ENCODE peak calls at places on chromosomes 7 and 10, in six cellular contexts. One of them, this sample, is unnamed.
A peak's percentile ranks its signal among the peaks of the same experiment; 100 is the strongest.

GRCh38 chr10:137031-137430 is 1.8 kb downstream of the ZMYND11 start:
- DNase-seq in cardiac fibroblast: no peak
- DNase-seq in activated naive CD8-positive, alpha-beta T cell treated with anti-CD3 and anti-CD28 coated beads for 36 hours: peak; percentile 52
- DNase-seq in stimulated activated CD4-positive, alpha-beta T cell treated with anti-CD3 and anti-CD28 coated beads, Interleukin-4, amount 100 ng/mL, for 4 hours: peak; percentile 44
- DNase-seq in suprapubic skin: no peak
- DNase-seq in Calu3: peak; percentile 46
- DNase-seq in this sample: peak; percentile 61

GRCh38 chr10:44989621-44990301 is 11.0 kb upstream of the ZNF22 start:
- DNase-seq in cardiac fibroblast: no peak
- DNase-seq in activated naive CD8-positive, alpha-beta T cell treated with anti-CD3 and anti-CD28 coated beads for 36 hours: no peak
- DNase-seq in stimulated activated CD4-positive, alpha-beta T cell treated with anti-CD3 and anti-CD28 coated beads, Interleukin-4, amount 100 ng/mL, for 4 hours: no peak
- DNase-seq in suprapubic skin: peak; percentile 31
- DNase-seq in Calu3: no peak
- DNase-seq in this sample: no peak

GRCh38 chr7:542935-543789 is 23.5 kb upstream of the PDGFA start:
- DNase-seq in cardiac fibroblast: peak; percentile 92
- DNase-seq in activated naive CD8-positive, alpha-beta T cell treated with anti-CD3 and anti-CD28 coated beads for 36 hours: no peak
- DNase-seq in stimulated activated CD4-positive, alpha-beta T cell treated with anti-CD3 and anti-CD28 coated beads, Interleukin-4, amount 100 ng/mL, for 4 hours: no peak
- DNase-seq in suprapubic skin: no peak
- DNase-seq in Calu3: peak; percentile 77
- DNase-seq in this sample: no peak

GRCh38 chr10:21290499-21291160 is 234.9 kb downstream of the SKIDA1 start:
- DNase-seq in cardiac fibroblast: no peak
- DNase-seq in activated naive CD8-positive, alpha-beta T cell treated with anti-CD3 and anti-CD28 coated beads for 36 hours: no peak
- DNase-seq in stimulated activated CD4-positive, alpha-beta T cell treated with anti-CD3 and anti-CD28 coated beads, Interleukin-4, amount 100 ng/mL, for 4 hours: no peak
- DNase-seq in suprapubic skin: no peak
- DNase-seq in Calu3: no peak
- DNase-seq in this sample: no peak

GRCh38 chr10:78605800-78606350 is 462.9 kb upstream of the ZMIZ1 start:
- DNase-seq in cardiac fibroblast: peak; percentile 11
- DNase-seq in activated naive CD8-positive, alpha-beta T cell treated with anti-CD3 and anti-CD28 coated beads for 36 hours: no peak
- DNase-seq in stimulated activated CD4-positive, alpha-beta T cell treated with anti-CD3 and anti-CD28 coated beads, Interleukin-4, amount 100 ng/mL, for 4 hours: no peak
- DNase-seq in suprapubic skin: no peak
- DNase-seq in Calu3: peak; percentile 24
- DNase-seq in this sample: no peak

GRCh38 chr10:131158695-131159094 is 152.8 kb downstream of the TCERG1L start:
- DNase-seq in cardiac fibroblast: no peak
- DNase-seq in activated naive CD8-positive, alpha-beta T cell treated with anti-CD3 and anti-CD28 coated beads for 36 hours: no peak
- DNase-seq in stimulated activated CD4-positive, alpha-beta T cell treated with anti-CD3 and anti-CD28 coated beads, Interleukin-4, amount 100 ng/mL, for 4 hours: no peak
- DNase-seq in suprapubic skin: no peak
- DNase-seq in Calu3: no peak
- DNase-seq in this sample: no peak

GRCh38 chr7:147052818-147053217 is 936.2 kb downstream of the CNTNAP2 start:
- DNase-seq in cardiac fibroblast: no peak
- DNase-seq in activated naive CD8-positive, alpha-beta T cell treated with anti-CD3 and anti-CD28 coated beads for 36 hours: no peak
- DNase-seq in stimulated activated CD4-positive, alpha-beta T cell treated with anti-CD3 and anti-CD28 coated beads, Interleukin-4, amount 100 ng/mL, for 4 hours: no peak
- DNase-seq in suprapubic skin: no peak
- DNase-seq in Calu3: no peak
- DNase-seq in this sample: no peak

GRCh38 chr7:111813306-111813705 is 251.0 kb upstream of the IMMP2L start:
- DNase-seq in cardiac fibroblast: no peak
- DNase-seq in activated naive CD8-positive, alpha-beta T cell treated with anti-CD3 and anti-CD28 coated beads for 36 hours: no peak
- DNase-seq in stimulated activated CD4-positive, alpha-beta T cell treated with anti-CD3 and anti-CD28 coated beads, Interleukin-4, amount 100 ng/mL, for 4 hours: no peak
- DNase-seq in suprapubic skin: no peak
- DNase-seq in Calu3: no peak
- DNase-seq in this sample: no peak

GRCh38 chr7:12879139-12879538 is 191.7 kb downstream of the ARL4A start:
- DNase-seq in cardiac fibroblast: no peak
- DNase-seq in activated naive CD8-positive, alpha-beta T cell treated with anti-CD3 and anti-CD28 coated beads for 36 hours: no peak
- DNase-seq in stimulated activated CD4-positive, alpha-beta T cell treated with anti-CD3 and anti-CD28 coated beads, Interleukin-4, amount 100 ng/mL, for 4 hours: no peak
- DNase-seq in suprapubic skin: no peak
- DNase-seq in Calu3: no peak
- DNase-seq in this sample: no peak

GRCh38 chr10:36254191-36254590 is 612.1 kb upstream of the FZD8 start:
- DNase-seq in cardiac fibroblast: peak; percentile 76
- DNase-seq in activated naive CD8-positive, alpha-beta T cell treated with anti-CD3 and anti-CD28 coated beads for 36 hours: no peak
- DNase-seq in stimulated activated CD4-positive, alpha-beta T cell treated with anti-CD3 and anti-CD28 coated beads, Interleukin-4, amount 100 ng/mL, for 4 hours: no peak
- DNase-seq in suprapubic skin: no peak
- DNase-seq in Calu3: no peak
- DNase-seq in this sample: no peak

GRCh38 chr7:28114056-28114455 is 66.5 kb downstream of the JAZF1 start:
- DNase-seq in cardiac fibroblast: no peak
- DNase-seq in activated naive CD8-positive, alpha-beta T cell treated with anti-CD3 and anti-CD28 coated beads for 36 hours: no peak
- DNase-seq in stimulated activated CD4-positive, alpha-beta T cell treated with anti-CD3 and anti-CD28 coated beads, Interleukin-4, amount 100 ng/mL, for 4 hours: no peak
- DNase-seq in suprapubic skin: no peak
- DNase-seq in Calu3: no peak
- DNase-seq in this sample: no peak

GRCh38 chr10:22158426-22158825 is 59.4 kb downstream of the EBLN1 start:
- DNase-seq in cardiac fibroblast: peak; percentile 48
- DNase-seq in activated naive CD8-positive, alpha-beta T cell treated with anti-CD3 and anti-CD28 coated beads for 36 hours: no peak
- DNase-seq in stimulated activated CD4-positive, alpha-beta T cell treated with anti-CD3 and anti-CD28 coated beads, Interleukin-4, amount 100 ng/mL, for 4 hours: no peak
- DNase-seq in suprapubic skin: no peak
- DNase-seq in Calu3: no peak
- DNase-seq in this sample: no peak

GRCh38 chr7:100642534-100642907 is 1.2 kb upstream of the TFR2 start:
- DNase-seq in cardiac fibroblast: no peak
- DNase-seq in activated naive CD8-positive, alpha-beta T cell treated with anti-CD3 and anti-CD28 coated beads for 36 hours: peak; percentile 38
- DNase-seq in stimulated activated CD4-positive, alpha-beta T cell treated with anti-CD3 and anti-CD28 coated beads, Interleukin-4, amount 100 ng/mL, for 4 hours: no peak
- DNase-seq in suprapubic skin: no peak
- DNase-seq in Calu3: no peak
- DNase-seq in this sample: peak; percentile 33

GRCh38 chr10:49781247-49781646 is 19.1 kb upstream of the OGDHL start:
- DNase-seq in cardiac fibroblast: peak; percentile 11
- DNase-seq in activated naive CD8-positive, alpha-beta T cell treated with anti-CD3 and anti-CD28 coated beads for 36 hours: no peak
- DNase-seq in stimulated activated CD4-positive, alpha-beta T cell treated with anti-CD3 and anti-CD28 coated beads, Interleukin-4, amount 100 ng/mL, for 4 hours: no peak
- DNase-seq in suprapubic skin: no peak
- DNase-seq in Calu3: no peak
- DNase-seq in this sample: no peak

GRCh38 chr10:81472927-81473470 is 402.0 kb upstream of the NRG3 start:
- DNase-seq in cardiac fibroblast: no peak
- DNase-seq in activated naive CD8-positive, alpha-beta T cell treated with anti-CD3 and anti-CD28 coated beads for 36 hours: no peak
- DNase-seq in stimulated activated CD4-positive, alpha-beta T cell treated with anti-CD3 and anti-CD28 coated beads, Interleukin-4, amount 100 ng/mL, for 4 hours: no peak
- DNase-seq in suprapubic skin: no peak
- DNase-seq in Calu3: no peak
- DNase-seq in this sample: no peak

GRCh38 chr7:41425926-41426325 is 277.0 kb downstream of the INHBA start:
- DNase-seq in cardiac fibroblast: peak; percentile 33
- DNase-seq in activated naive CD8-positive, alpha-beta T cell treated with anti-CD3 and anti-CD28 coated beads for 36 hours: no peak
- DNase-seq in stimulated activated CD4-positive, alpha-beta T cell treated with anti-CD3 and anti-CD28 coated beads, Interleukin-4, amount 100 ng/mL, for 4 hours: no peak
- DNase-seq in suprapubic skin: no peak
- DNase-seq in Calu3: no peak
- DNase-seq in this sample: no peak

GRCh38 chr10:93670372-93670771 is 32.0 kb downstream of the FRA10AC1 start:
- DNase-seq in cardiac fibroblast: no peak
- DNase-seq in activated naive CD8-positive, alpha-beta T cell treated with anti-CD3 and anti-CD28 coated beads for 36 hours: no peak
- DNase-seq in stimulated activated CD4-positive, alpha-beta T cell treated with anti-CD3 and anti-CD28 coated beads, Interleukin-4, amount 100 ng/mL, for 4 hours: no peak
- DNase-seq in suprapubic skin: no peak
- DNase-seq in Calu3: no peak
- DNase-seq in this sample: no peak

GRCh38 chr7:46512901-46513431 is 591.9 kb upstream of the IGFBP3 start:
- DNase-seq in cardiac fibroblast: peak; percentile 59
- DNase-seq in activated naive CD8-positive, alpha-beta T cell treated with anti-CD3 and anti-CD28 coated beads for 36 hours: no peak
- DNase-seq in stimulated activated CD4-positive, alpha-beta T cell treated with anti-CD3 and anti-CD28 coated beads, Interleukin-4, amount 100 ng/mL, for 4 hours: no peak
- DNase-seq in suprapubic skin: no peak
- DNase-seq in Calu3: peak; percentile 45
- DNase-seq in this sample: no peak

GRCh38 chr7:114988755-114989154 is 66.9 kb downstream of the MDFIC start:
- DNase-seq in cardiac fibroblast: peak; percentile 69
- DNase-seq in activated naive CD8-positive, alpha-beta T cell treated with anti-CD3 and anti-CD28 coated beads for 36 hours: no peak
- DNase-seq in stimulated activated CD4-positive, alpha-beta T cell treated with anti-CD3 and anti-CD28 coated beads, Interleukin-4, amount 100 ng/mL, for 4 hours: no peak
- DNase-seq in suprapubic skin: no peak
- DNase-seq in Calu3: peak; percentile 37
- DNase-seq in this sample: no peak

GRCh38 chr10:15141136-15142067 is 27.1 kb downstream of the NMT2 start:
- DNase-seq in cardiac fibroblast: no peak
- DNase-seq in activated naive CD8-positive, alpha-beta T cell treated with anti-CD3 and anti-CD28 coated beads for 36 hours: peak; percentile 39
- DNase-seq in stimulated activated CD4-positive, alpha-beta T cell treated with anti-CD3 and anti-CD28 coated beads, Interleukin-4, amount 100 ng/mL, for 4 hours: no peak
- DNase-seq in suprapubic skin: no peak
- DNase-seq in Calu3: no peak
- DNase-seq in this sample: peak; percentile 56

GRCh38 chr10:52720018-52720417 is 52.6 kb downstream of the MBL2 start:
- DNase-seq in cardiac fibroblast: no peak
- DNase-seq in activated naive CD8-positive, alpha-beta T cell treated with anti-CD3 and anti-CD28 coated beads for 36 hours: no peak
- DNase-seq in stimulated activated CD4-positive, alpha-beta T cell treated with anti-CD3 and anti-CD28 coated beads, Interleukin-4, amount 100 ng/mL, for 4 hours: no peak
- DNase-seq in suprapubic skin: no peak
- DNase-seq in Calu3: no peak
- DNase-seq in this sample: no peak

GRCh38 chr10:113047605-113047962 is 97.5 kb downstream of the TCF7L2 start:
- DNase-seq in cardiac fibroblast: peak; percentile 94
- DNase-seq in activated naive CD8-positive, alpha-beta T cell treated with anti-CD3 and anti-CD28 coated beads for 36 hours: no peak
- DNase-seq in stimulated activated CD4-positive, alpha-beta T cell treated with anti-CD3 and anti-CD28 coated beads, Interleukin-4, amount 100 ng/mL, for 4 hours: no peak
- DNase-seq in suprapubic skin: no peak
- DNase-seq in Calu3: no peak
- DNase-seq in this sample: no peak

GRCh38 chr10:24947304-24948097 is 4.9 kb downstream of the PRTFDC1 start:
- DNase-seq in cardiac fibroblast: peak; percentile 76
- DNase-seq in activated naive CD8-positive, alpha-beta T cell treated with anti-CD3 and anti-CD28 coated beads for 36 hours: no peak
- DNase-seq in stimulated activated CD4-positive, alpha-beta T cell treated with anti-CD3 and anti-CD28 coated beads, Interleukin-4, amount 100 ng/mL, for 4 hours: no peak
- DNase-seq in suprapubic skin: no peak
- DNase-seq in Calu3: no peak
- DNase-seq in this sample: no peak

GRCh38 chr7:88224596-88225275 is 4.9 kb upstream of the SRI start:
- DNase-seq in cardiac fibroblast: peak; percentile 36
- DNase-seq in activated naive CD8-positive, alpha-beta T cell treated with anti-CD3 and anti-CD28 coated beads for 36 hours: no peak
- DNase-seq in stimulated activated CD4-positive, alpha-beta T cell treated with anti-CD3 and anti-CD28 coated beads, Interleukin-4, amount 100 ng/mL, for 4 hours: no peak
- DNase-seq in suprapubic skin: no peak
- DNase-seq in Calu3: peak; percentile 13
- DNase-seq in this sample: no peak

GRCh38 chr7:21670496-21670895 is 127.7 kb downstream of the DNAH11 start:
- DNase-seq in cardiac fibroblast: no peak
- DNase-seq in activated naive CD8-positive, alpha-beta T cell treated with anti-CD3 and anti-CD28 coated beads for 36 hours: no peak
- DNase-seq in stimulated activated CD4-positive, alpha-beta T cell treated with anti-CD3 and anti-CD28 coated beads, Interleukin-4, amount 100 ng/mL, for 4 hours: no peak
- DNase-seq in suprapubic skin: no peak
- DNase-seq in Calu3: no peak
- DNase-seq in this sample: no peak

GRCh38 chr7:39271386-39271785 is 293.7 kb downstream of the POU6F2 start:
- DNase-seq in cardiac fibroblast: peak; percentile 44
- DNase-seq in activated naive CD8-positive, alpha-beta T cell treated with anti-CD3 and anti-CD28 coated beads for 36 hours: no peak
- DNase-seq in stimulated activated CD4-positive, alpha-beta T cell treated with anti-CD3 and anti-CD28 coated beads, Interleukin-4, amount 100 ng/mL, for 4 hours: no peak
- DNase-seq in suprapubic skin: no peak
- DNase-seq in Calu3: peak; percentile 39
- DNase-seq in this sample: no peak

GRCh38 chr10:75261813-75262725 is 26.3 kb upstream of the COMTD1 start:
- DNase-seq in cardiac fibroblast: no peak
- DNase-seq in activated naive CD8-positive, alpha-beta T cell treated with anti-CD3 and anti-CD28 coated beads for 36 hours: no peak
- DNase-seq in stimulated activated CD4-positive, alpha-beta T cell treated with anti-CD3 and anti-CD28 coated beads, Interleukin-4, amount 100 ng/mL, for 4 hours: no peak
- DNase-seq in suprapubic skin: no peak
- DNase-seq in Calu3: no peak
- DNase-seq in this sample: no peak

GRCh38 chr7:76423666-76424412 is 911 bp upstream of the ZP3 start:
- DNase-seq in cardiac fibroblast: peak; percentile 12
- DNase-seq in activated naive CD8-positive, alpha-beta T cell treated with anti-CD3 and anti-CD28 coated beads for 36 hours: no peak
- DNase-seq in stimulated activated CD4-positive, alpha-beta T cell treated with anti-CD3 and anti-CD28 coated beads, Interleukin-4, amount 100 ng/mL, for 4 hours: no peak
- DNase-seq in suprapubic skin: no peak
- DNase-seq in Calu3: peak; percentile 65
- DNase-seq in this sample: no peak

GRCh38 chr10:43854042-43854441 is 205.4 kb upstream of the ZNF32 start:
- DNase-seq in cardiac fibroblast: no peak
- DNase-seq in activated naive CD8-positive, alpha-beta T cell treated with anti-CD3 and anti-CD28 coated beads for 36 hours: no peak
- DNase-seq in stimulated activated CD4-positive, alpha-beta T cell treated with anti-CD3 and anti-CD28 coated beads, Interleukin-4, amount 100 ng/mL, for 4 hours: no peak
- DNase-seq in suprapubic skin: no peak
- DNase-seq in Calu3: peak; percentile 26
- DNase-seq in this sample: no peak

GRCh38 chr7:151795168-151795754 is 81.7 kb downstream of the PRKAG2 start:
- DNase-seq in cardiac fibroblast: no peak
- DNase-seq in activated naive CD8-positive, alpha-beta T cell treated with anti-CD3 and anti-CD28 coated beads for 36 hours: peak; percentile 66
- DNase-seq in stimulated activated CD4-positive, alpha-beta T cell treated with anti-CD3 and anti-CD28 coated beads, Interleukin-4, amount 100 ng/mL, for 4 hours: peak; percentile 80
- DNase-seq in suprapubic skin: no peak
- DNase-seq in Calu3: no peak
- DNase-seq in this sample: no peak

GRCh38 chr10:113133497-113133896 is 183.4 kb downstream of the TCF7L2 start:
- DNase-seq in cardiac fibroblast: peak; percentile 74
- DNase-seq in activated naive CD8-positive, alpha-beta T cell treated with anti-CD3 and anti-CD28 coated beads for 36 hours: no peak
- DNase-seq in stimulated activated CD4-positive, alpha-beta T cell treated with anti-CD3 and anti-CD28 coated beads, Interleukin-4, amount 100 ng/mL, for 4 hours: no peak
- DNase-seq in suprapubic skin: no peak
- DNase-seq in Calu3: no peak
- DNase-seq in this sample: no peak

GRCh38 chr7:103075337-103075918 is 488 bp downstream of the ARMC10 start:
- DNase-seq in cardiac fibroblast: peak; percentile 56
- DNase-seq in activated naive CD8-positive, alpha-beta T cell treated with anti-CD3 and anti-CD28 coated beads for 36 hours: peak; percentile 85
- DNase-seq in stimulated activated CD4-positive, alpha-beta T cell treated with anti-CD3 and anti-CD28 coated beads, Interleukin-4, amount 100 ng/mL, for 4 hours: peak; percentile 87
- DNase-seq in suprapubic skin: peak; percentile 75
- DNase-seq in Calu3: peak; percentile 43
- DNase-seq in this sample: peak; percentile 84

GRCh38 chr7:2527505-2528464 is 8.2 kb downstream of the LFNG start:
- DNase-seq in cardiac fibroblast: peak; percentile 53
- DNase-seq in activated naive CD8-positive, alpha-beta T cell treated with anti-CD3 and anti-CD28 coated beads for 36 hours: peak; percentile 55
- DNase-seq in stimulated activated CD4-positive, alpha-beta T cell treated with anti-CD3 and anti-CD28 coated beads, Interleukin-4, amount 100 ng/mL, for 4 hours: peak; percentile 71
- DNase-seq in suprapubic skin: no peak
- DNase-seq in Calu3: peak; percentile 66
- DNase-seq in this sample: no peak

GRCh38 chr10:33265621-33266020 is 68.8 kb downstream of the NRP1 start:
- DNase-seq in cardiac fibroblast: no peak
- DNase-seq in activated naive CD8-positive, alpha-beta T cell treated with anti-CD3 and anti-CD28 coated beads for 36 hours: peak; percentile 62
- DNase-seq in stimulated activated CD4-positive, alpha-beta T cell treated with anti-CD3 and anti-CD28 coated beads, Interleukin-4, amount 100 ng/mL, for 4 hours: no peak
- DNase-seq in suprapubic skin: no peak
- DNase-seq in Calu3: no peak
- DNase-seq in this sample: no peak

GRCh38 chr7:8627322-8627721 is 193.9 kb downstream of the NXPH1 start:
- DNase-seq in cardiac fibroblast: no peak
- DNase-seq in activated naive CD8-positive, alpha-beta T cell treated with anti-CD3 and anti-CD28 coated beads for 36 hours: no peak
- DNase-seq in stimulated activated CD4-positive, alpha-beta T cell treated with anti-CD3 and anti-CD28 coated beads, Interleukin-4, amount 100 ng/mL, for 4 hours: no peak
- DNase-seq in suprapubic skin: no peak
- DNase-seq in Calu3: no peak
- DNase-seq in this sample: no peak

GRCh38 chr7:6168469-6168868 is 104.0 kb downstream of the CYTH3 start:
- DNase-seq in cardiac fibroblast: no peak
- DNase-seq in activated naive CD8-positive, alpha-beta T cell treated with anti-CD3 and anti-CD28 coated beads for 36 hours: no peak
- DNase-seq in stimulated activated CD4-positive, alpha-beta T cell treated with anti-CD3 and anti-CD28 coated beads, Interleukin-4, amount 100 ng/mL, for 4 hours: no peak
- DNase-seq in suprapubic skin: no peak
- DNase-seq in Calu3: no peak
- DNase-seq in this sample: no peak

GRCh38 chr7:91520645-91521044 is 256.4 kb downstream of the FZD1 start:
- DNase-seq in cardiac fibroblast: no peak
- DNase-seq in activated naive CD8-positive, alpha-beta T cell treated with anti-CD3 and anti-CD28 coated beads for 36 hours: no peak
- DNase-seq in stimulated activated CD4-positive, alpha-beta T cell treated with anti-CD3 and anti-CD28 coated beads, Interleukin-4, amount 100 ng/mL, for 4 hours: no peak
- DNase-seq in suprapubic skin: no peak
- DNase-seq in Calu3: no peak
- DNase-seq in this sample: no peak

GRCh38 chr7:25963733-25964132 is 188.3 kb upstream of the NFE2L3 start:
- DNase-seq in cardiac fibroblast: no peak
- DNase-seq in activated naive CD8-positive, alpha-beta T cell treated with anti-CD3 and anti-CD28 coated beads for 36 hours: no peak
- DNase-seq in stimulated activated CD4-positive, alpha-beta T cell treated with anti-CD3 and anti-CD28 coated beads, Interleukin-4, amount 100 ng/mL, for 4 hours: no peak
- DNase-seq in suprapubic skin: no peak
- DNase-seq in Calu3: no peak
- DNase-seq in this sample: no peak

GRCh38 chr10:119270893-119271361 is 63.6 kb downstream of the GRK5 start:
- DNase-seq in cardiac fibroblast: peak; percentile 94
- DNase-seq in activated naive CD8-positive, alpha-beta T cell treated with anti-CD3 and anti-CD28 coated beads for 36 hours: peak; percentile 63
- DNase-seq in stimulated activated CD4-positive, alpha-beta T cell treated with anti-CD3 and anti-CD28 coated beads, Interleukin-4, amount 100 ng/mL, for 4 hours: peak; percentile 32
- DNase-seq in suprapubic skin: no peak
- DNase-seq in Calu3: peak; percentile 28
- DNase-seq in this sample: no peak